ENCODE peak calls at places on chromosomes 2 and 18, in six cellular contexts. B, V, N, R, Z and K are unnamed samples.
A peak's percentile ranks its signal among the peaks of the same experiment; 100 is the strongest.

GRCh38 chr2:113324684-113325160 is 46.0 kb upstream of the PAX8 start:
- DNase-seq in N (peak; percentile 49), V (no peak), Z (peak; percentile 58), B (peak; percentile 53), R (peak; percentile 54), K (peak; percentile 61)

GRCh38 chr2:50448556-50448955 is 583.4 kb downstream of the NRXN1 start:
- DNase-seq in N (no peak), B (no peak), Z (no peak), V (no peak), R (no peak), K (no peak)

GRCh38 chr18:43651067-43651466 is 373.8 kb upstream of the SYT4 start:
- DNase-seq in Z (no peak), N (no peak), R (no peak), B (no peak), V (no peak), K (no peak)

GRCh38 chr2:144320491-144320890 is 199.4 kb downstream of the ZEB2 start:
- DNase-seq in V (no peak), R (no peak), B (no peak), Z (no peak), N (no peak), K (no peak)

GRCh38 chr2:177909962-177910361 is 162.6 kb downstream of the PDE11A start:
- DNase-seq in R (no peak), Z (no peak), B (no peak), N (no peak), V (no peak), K (no peak)

GRCh38 chr2:106107509-106108131 is 86.5 kb downstream of the UXS1 start:
- DNase-seq in B (no peak), N (no peak), V (no peak), Z (no peak), R (no peak), K (no peak)

GRCh38 chr2:185980944-185981343 is 242.3 kb downstream of the FSIP2 start:
- DNase-seq in N (no peak), V (no peak), Z (no peak), R (no peak), B (no peak), K (no peak)

GRCh38 chr2:20350105-20350712 is 435 bp downstream of the PUM2 start:
- DNase-seq in V (no peak), R (peak; percentile 78), B (peak; percentile 63), Z (peak; percentile 53), N (peak; percentile 60), K (no peak)

GRCh38 chr18:49510393-49511115 is 23.5 kb upstream of the C18orf32 start:
- DNase-seq in Z (peak; percentile 45), V (no peak), R (peak; percentile 41), N (peak; percentile 32), B (peak; percentile 60), K (peak; percentile 43)

GRCh38 chr18:75727479-75727878 is 300.0 kb upstream of the SMIM21 start:
- DNase-seq in Z (peak; percentile 14), N (no peak), B (peak; percentile 48), R (peak; percentile 19), V (no peak), K (no peak)

GRCh38 chr2:237181844-237182243 is 96.2 kb downstream of the COPS8 start:
- DNase-seq in B (no peak), Z (no peak), N (peak; percentile 74), V (no peak), R (no peak), K (no peak)

GRCh38 chr18:3688682-3689081 is 238.7 kb downstream of the TGIF1 start:
- DNase-seq in Z (no peak), V (no peak), B (no peak), R (no peak), N (no peak), K (no peak)

GRCh38 chr2:98269830-98270229 is 76.4 kb upstream of the CNGA3 start:
- DNase-seq in V (no peak), R (no peak), Z (no peak), B (no peak), N (no peak), K (no peak)

GRCh38 chr18:58135170-58135569 is 91.1 kb downstream of the NEDD4L start:
- DNase-seq in B (no peak), R (no peak), V (no peak), N (no peak), Z (peak; percentile 4), K (no peak)

GRCh38 chr18:48797841-48798255 is 152.9 kb downstream of the SMAD7 start:
- DNase-seq in B (peak; percentile 9), Z (peak; percentile 3), R (no peak), N (peak; percentile 12), V (no peak), K (no peak)

GRCh38 chr2:126994340-126994777 is 95.7 kb downstream of the TEX51 start:
- DNase-seq in R (no peak), B (no peak), N (no peak), Z (no peak), V (no peak), K (no peak)

GRCh38 chr18:24112874-24113615 is 25.8 kb upstream of the CABYR start:
- DNase-seq in B (peak; percentile 79), N (no peak), R (no peak), Z (no peak), V (no peak), K (no peak)

GRCh38 chr18:48656582-48656981 is 117.8 kb downstream of the CTIF start:
- DNase-seq in Z (no peak), R (no peak), B (no peak), N (no peak), V (no peak), K (no peak)

GRCh38 chr2:105783972-105784371 is 39.3 kb downstream of the NCK2 start:
- DNase-seq in R (no peak), V (no peak), B (no peak), Z (no peak), N (no peak), K (no peak)

GRCh38 chr2:171754254-171754939 is 67.1 kb downstream of the DYNC1I2 start:
- DNase-seq in Z (no peak), R (no peak), N (no peak), V (no peak), B (no peak), K (no peak)

GRCh38 chr2:165778653-165779451 is 15.2 kb downstream of the GALNT3 start:
- DNase-seq in B (peak; percentile 23), Z (no peak), N (no peak), R (no peak), V (no peak), K (no peak)

GRCh38 chr2:11796190-11797171 is 50.0 kb downstream of the LPIN1 start:
- DNase-seq in R (no peak), B (no peak), Z (no peak), N (peak; percentile 42), V (no peak), K (no peak)

GRCh38 chr2:26528870-26529269 is 50.9 kb upstream of the OTOF start:
- DNase-seq in V (no peak), B (no peak), N (peak; percentile 2), R (no peak), Z (peak; percentile 2), K (no peak)

GRCh38 chr2:107663632-107664031 is 163.1 kb upstream of the RGPD4 start:
- DNase-seq in B (no peak), N (no peak), V (no peak), Z (no peak), R (no peak), K (no peak)

GRCh38 chr2:31379102-31379501 is 35.4 kb downstream of the XDH start:
- DNase-seq in Z (no peak), V (no peak), B (no peak), R (no peak), N (no peak), K (no peak)

GRCh38 chr2:230224458-230224857 is 1.1 kb upstream of the SP140 start:
- DNase-seq in Z (no peak), N (no peak), R (no peak), B (no peak), V (no peak), K (no peak)

GRCh38 chr2:70903641-70904340 is 31.9 kb upstream of the ATP6V1B1 start:
- DNase-seq in V (no peak), B (no peak), Z (no peak), R (no peak), N (no peak), K (no peak)

GRCh38 chr2:70903171-70903570 is 32.5 kb upstream of the ATP6V1B1 start:
- DNase-seq in V (no peak), Z (no peak), N (no peak), B (no peak), R (no peak), K (no peak)

GRCh38 chr2:70902067-70902442 is 33.6 kb upstream of the ATP6V1B1 start:
- DNase-seq in N (no peak), B (no peak), R (no peak), V (no peak), Z (no peak), K (no peak)

GRCh38 chr2:70901235-70902066 is 34.2 kb upstream of the ATP6V1B1 start:
- DNase-seq in B (peak; percentile 42), N (no peak), V (no peak), R (peak; percentile 34), Z (no peak), K (no peak)

GRCh38 chr2:70902579-70902978 is 33.1 kb upstream of the ATP6V1B1 start:
- DNase-seq in Z (no peak), R (no peak), V (no peak), N (no peak), B (no peak), K (no peak)
- H3K27me3 ChIP-seq in Z (peaks cover 99% of the 10 kb centered on the region), R (no peaks in the 10 kb centered on the region), V (peaks cover 100% of the 10 kb centered on the region), N (no peaks in the 10 kb centered on the region), B (peaks cover under 1% of the 10 kb centered on the region), K (peaks cover 11% of the 10 kb centered on the region)

GRCh38 chr2:233433029-233433428 is 78.7 kb downstream of the DGKD start:
- DNase-seq in B (no peak), R (no peak), V (no peak), Z (no peak), N (no peak), K (no peak)
- TF ChIP-seq CTCF in B (no peak), R (no peak), V (no peak), Z (no peak), N (no peak), K (no peak)

DNA sequence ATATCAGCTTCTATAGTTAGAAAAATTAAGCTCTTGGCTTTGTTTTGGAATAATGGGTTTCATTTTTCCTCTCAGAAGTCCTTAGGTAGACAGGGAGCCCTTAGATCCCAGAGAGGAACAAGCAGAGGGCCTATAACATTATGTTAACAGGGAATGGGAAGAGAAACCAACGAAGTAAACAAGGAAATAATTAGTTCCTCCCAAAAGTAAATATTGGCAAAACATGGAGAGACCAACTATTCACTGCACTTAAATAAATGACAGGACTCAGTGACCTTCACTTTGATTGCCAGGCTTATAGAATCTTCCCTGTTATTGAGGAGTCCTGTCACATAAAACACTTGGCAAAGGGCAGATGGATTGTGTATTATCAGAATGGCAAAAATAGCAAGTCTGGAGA is 5.3 kb downstream of the CRIM1 start:
- DNase-seq in B (no peak), Z (no peak), R (no peak), N (no peak), V (no peak), K (no peak)
- H3K4me1 ChIP-seq in B (peaks cover 34% of the 10 kb centered on the region), Z (peaks cover 15% of the 10 kb centered on the region), R (peaks cover 14% of the 10 kb centered on the region), N (peaks cover 10% of the 10 kb centered on the region), V (no peaks in the 10 kb centered on the region), K (peaks cover 9% of the 10 kb centered on the region)

DNA sequence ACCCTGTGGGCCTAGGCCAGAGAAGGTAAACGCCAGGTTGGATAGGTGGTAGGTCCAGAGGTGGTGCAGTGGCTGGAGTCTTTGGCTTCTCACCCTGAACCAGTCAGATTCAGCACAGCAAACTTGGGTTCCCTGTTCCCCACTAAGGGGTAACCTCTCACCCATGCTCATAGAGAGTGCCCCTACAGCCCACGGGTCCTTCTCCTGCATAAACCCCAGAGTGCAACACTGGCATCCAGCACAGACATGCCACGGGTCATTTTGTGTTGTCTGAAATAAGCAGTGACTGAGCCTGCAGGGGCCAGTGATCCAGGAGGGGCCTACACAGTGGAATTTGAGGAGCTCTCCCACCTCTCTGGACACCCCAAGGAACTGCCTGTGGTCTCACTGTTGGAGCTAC is 40.5 kb upstream of the ATP6V1B1 start:
- DNase-seq in V (no peak), Z (no peak), B (no peak), R (no peak), N (no peak), K (no peak)
- H3K27me3 ChIP-seq in V (peaks cover 90% of the 10 kb centered on the region), Z (peaks cover 100% of the 10 kb centered on the region), B (peaks cover 5% of the 10 kb centered on the region), R (no peaks in the 10 kb centered on the region), N (no peaks in the 10 kb centered on the region), K (no peaks in the 10 kb centered on the region)